ENCODE peak calls at places on chromosomes 5 and 9, in eight cellular contexts. One of them, this sample, is unnamed.
A peak's percentile ranks its signal among the peaks of the same experiment; 100 is the strongest.

GRCh38 chr9:4442806-4443205 is 47.5 kb upstream of the SLC1A1 start:
- DNase-seq in H9: no peak
- DNase-seq in heart right ventricle: no peak
- DNase-seq in frontal cortex: no peak
- DNase-seq in mesenchymal stem cell: no peak
- DNase-seq in left ventricle myocardium inferior: no peak
- DNase-seq in prostate gland: no peak
- DNase-seq in Right ventricle myocardium superior: no peak
- DNase-seq in this sample: no peak

GRCh38 chr9:125183054-125183453 is 6.5 kb downstream of the PPP6C start:
- DNase-seq in heart right ventricle: no peak
- DNase-seq in left ventricle myocardium inferior: no peak
- DNase-seq in prostate gland: no peak
- DNase-seq in mesenchymal stem cell: no peak
- DNase-seq in Right ventricle myocardium superior: no peak
- DNase-seq in H9: no peak
- DNase-seq in frontal cortex: no peak
- DNase-seq in this sample: no peak

GRCh38 chr5:55521903-55522302 is 12.9 kb downstream of the PLPP1 start:
- DNase-seq in frontal cortex: no peak
- DNase-seq in heart right ventricle: no peak
- DNase-seq in Right ventricle myocardium superior: no peak
- DNase-seq in left ventricle myocardium inferior: no peak
- DNase-seq in H9: no peak
- DNase-seq in mesenchymal stem cell: no peak
- DNase-seq in prostate gland: no peak
- DNase-seq in this sample: no peak

GRCh38 chr5:149563461-149563860 is 12.2 kb upstream of the CSNK1A1 start:
- DNase-seq in heart right ventricle: no peak
- DNase-seq in prostate gland: no peak
- DNase-seq in H9: no peak
- DNase-seq in mesenchymal stem cell: peak; percentile 69
- DNase-seq in left ventricle myocardium inferior: no peak
- DNase-seq in frontal cortex: no peak
- DNase-seq in Right ventricle myocardium superior: no peak
- DNase-seq in this sample: no peak

GRCh38 chr9:36399980-36400331 is at the start of gene RNF38:
- DNase-seq in prostate gland: no peak
- DNase-seq in frontal cortex: no peak
- DNase-seq in heart right ventricle: no peak
- DNase-seq in H9: no peak
- DNase-seq in left ventricle myocardium inferior: no peak
- DNase-seq in mesenchymal stem cell: no peak
- DNase-seq in Right ventricle myocardium superior: no peak
- DNase-seq in this sample: no peak

GRCh38 chr9:134707031-134707680 is 65.6 kb downstream of the COL5A1 start:
- DNase-seq in mesenchymal stem cell: peak; percentile 98
- DNase-seq in H9: no peak
- DNase-seq in prostate gland: peak; percentile 47
- DNase-seq in left ventricle myocardium inferior: peak; percentile 88
- DNase-seq in heart right ventricle: peak; percentile 86
- DNase-seq in frontal cortex: peak; percentile 35
- DNase-seq in Right ventricle myocardium superior: peak; percentile 91
- DNase-seq in this sample: no peak

GRCh38 chr5:32462618-32463017 is 18.1 kb upstream of the ZFR start:
- DNase-seq in H9: no peak
- DNase-seq in mesenchymal stem cell: peak; percentile 48
- DNase-seq in heart right ventricle: no peak
- DNase-seq in frontal cortex: no peak
- DNase-seq in prostate gland: no peak
- DNase-seq in left ventricle myocardium inferior: no peak
- DNase-seq in Right ventricle myocardium superior: no peak
- DNase-seq in this sample: no peak

GRCh38 chr9:19998823-19999455 is 210.1 kb upstream of the SLC24A2 start:
- DNase-seq in heart right ventricle: no peak
- DNase-seq in H9: no peak
- DNase-seq in left ventricle myocardium inferior: no peak
- DNase-seq in mesenchymal stem cell: peak; percentile 33
- DNase-seq in prostate gland: no peak
- DNase-seq in Right ventricle myocardium superior: no peak
- DNase-seq in frontal cortex: no peak
- DNase-seq in this sample: no peak

GRCh38 chr5:73030995-73031394 is 75.2 kb downstream of the FCHO2 start:
- DNase-seq in H9: peak; percentile 45
- DNase-seq in left ventricle myocardium inferior: no peak
- DNase-seq in prostate gland: no peak
- DNase-seq in frontal cortex: no peak
- DNase-seq in Right ventricle myocardium superior: no peak
- DNase-seq in heart right ventricle: no peak
- DNase-seq in mesenchymal stem cell: peak; percentile 71
- DNase-seq in this sample: peak; percentile 57

GRCh38 chr9:72149231-72149975 is at the start of gene GDA:
- DNase-seq in Right ventricle myocardium superior: peak; percentile 40
- DNase-seq in H9: peak; percentile 42
- DNase-seq in heart right ventricle: no peak
- DNase-seq in frontal cortex: no peak
- DNase-seq in prostate gland: no peak
- DNase-seq in mesenchymal stem cell: no peak
- DNase-seq in left ventricle myocardium inferior: no peak
- DNase-seq in this sample: no peak

GRCh38 chr5:145925353-145925752 is 11.0 kb upstream of the SH3RF2 start:
- DNase-seq in heart right ventricle: no peak
- DNase-seq in Right ventricle myocardium superior: no peak
- DNase-seq in left ventricle myocardium inferior: no peak
- DNase-seq in H9: no peak
- DNase-seq in frontal cortex: no peak
- DNase-seq in mesenchymal stem cell: peak; percentile 82
- DNase-seq in prostate gland: no peak
- DNase-seq in this sample: peak; percentile 72

GRCh38 chr9:16155878-16156277 is 603.0 kb downstream of the CCDC171 start:
- DNase-seq in mesenchymal stem cell: no peak
- DNase-seq in H9: no peak
- DNase-seq in left ventricle myocardium inferior: no peak
- DNase-seq in prostate gland: no peak
- DNase-seq in heart right ventricle: no peak
- DNase-seq in frontal cortex: no peak
- DNase-seq in Right ventricle myocardium superior: no peak
- DNase-seq in this sample: no peak